ENCODE peak calls at places on chromosomes 13 and 19, in eight cellular contexts. O, V, G, B, S, I, Y and U are unnamed samples.

GRCh38 chr13:110964229-110965037 is 49.6 kb upstream of the ANKRD10 start:
- DNase-seq in G (no peak), O (no peak), V (no peak), Y (no peak), S (no peak), I (no peak), B (no peak), U (no peak)

GRCh38 chr13:21616880-21617279 is 12.9 kb upstream of the MICU2 start:
- DNase-seq in Y (no peak), G (no peak), S (no peak), O (no peak), I (no peak), B (no peak), V (no peak), U (no peak)

GRCh38 chr13:30847697-30848307 is 58.3 kb upstream of the MEDAG start:
- DNase-seq in G (no peak), B (peak), S (no peak), O (no peak), V (no peak), I (peak), Y (no peak), U (no peak)

GRCh38 chr13:36362251-36362650 is 16.1 kb upstream of the SPART start:
- DNase-seq in S (no peak), B (no peak), O (no peak), V (no peak), G (no peak), Y (no peak), I (peak), U (no peak)

GRCh38 chr19:35755160-35755549 is 1.7 kb downstream of the HSPB6 start:
- DNase-seq in Y (no peak), O (no peak), B (no peak), V (no peak), S (peak), G (no peak), I (no peak), U (no peak)

GRCh38 chr13:24742294-24742693 is 21.7 kb upstream of the RNF17 start:
- DNase-seq in I (peak), G (no peak), Y (no peak), V (no peak), B (no peak), S (no peak), O (no peak), U (no peak)

GRCh38 chr13:97982286-97982685 is 28.8 kb downstream of the IPO5 start:
- DNase-seq in Y (no peak), O (no peak), G (no peak), V (no peak), I (no peak), S (no peak), B (no peak), U (no peak)

GRCh38 chr13:66748712-66749111 is 481.4 kb downstream of the PCDH9 start:
- DNase-seq in S (no peak), Y (no peak), B (peak), O (no peak), I (peak), G (no peak), V (no peak), U (peak)

GRCh38 chr13:52650731-52651130 is 1.9 kb upstream of the SUGT1 start:
- DNase-seq in S (no peak), I (no peak), Y (no peak), V (no peak), B (no peak), O (no peak), G (no peak), U (no peak)

GRCh38 chr13:75841905-75842304 is 205.8 kb downstream of the LMO7 start:
- DNase-seq in S (no peak), O (no peak), G (no peak), I (no peak), B (no peak), V (no peak), Y (no peak), U (no peak)

GRCh38 chr13:113783482-113783881 is 24.5 kb downstream of the TMEM255B start:
- DNase-seq in S (no peak), O (no peak), B (no peak), V (no peak), Y (no peak), G (peak), I (no peak), U (no peak)

GRCh38 chr13:63085851-63086250 is 1670.2 kb upstream of the PCDH20 start:
- DNase-seq in G (no peak), S (no peak), Y (no peak), O (no peak), V (no peak), I (no peak), B (no peak), U (no peak)

GRCh38 chr13:30572859-30573275 is 44.9 kb upstream of the USPL1 start:
- DNase-seq in G (no peak), I (peak), S (no peak), Y (no peak), O (no peak), B (no peak), V (no peak), U (no peak)

GRCh38 chr13:27476943-27477681 is 26.7 kb upstream of the MTIF3 start:
- DNase-seq in G (peak), B (peak), S (no peak), Y (no peak), O (no peak), I (peak), V (peak), U (no peak)

GRCh38 chr13:114054269-114054668 is 78.2 kb downstream of the RASA3 start:
- DNase-seq in I (no peak), B (no peak), G (no peak), S (no peak), Y (no peak), O (no peak), V (no peak), U (peak)

GRCh38 chr13:32211788-32212187 is 103.4 kb downstream of the ZAR1L start:
- DNase-seq in I (no peak), O (no peak), Y (no peak), B (no peak), S (no peak), V (no peak), G (no peak), U (no peak)

GRCh38 chr13:25771641-25772478 is 280.0 kb downstream of the SHISA2 start:
- DNase-seq in B (no peak), Y (no peak), V (no peak), S (no peak), I (no peak), G (no peak), O (no peak), U (no peak)

GRCh38 chr13:80161896-80162295 is 179.0 kb downstream of the SPRY2 start:
- DNase-seq in Y (no peak), V (no peak), O (no peak), S (no peak), B (no peak), G (no peak), I (no peak), U (no peak)

GRCh38 chr19:48970923-48971395 is 5.8 kb downstream of the FTL start:
- DNase-seq in Y (peak), O (peak), S (peak), B (peak), I (peak), V (peak), G (peak), U (peak)

GRCh38 chr19:54916822-54917221 is 10.9 kb downstream of the NCR1 start:
- DNase-seq in I (no peak), S (no peak), Y (no peak), G (no peak), B (no peak), V (no peak), O (no peak), U (no peak)

GRCh38 chr13:42612021-42612765 is 38.2 kb downstream of the TNFSF11 start:
- DNase-seq in G (no peak), V (no peak), S (no peak), I (no peak), Y (no peak), O (no peak), B (no peak), U (no peak)

GRCh38 chr19:14540741-14541525 is 11.5 kb downstream of the TECR start:
- DNase-seq in I (no peak), S (peak), V (no peak), B (no peak), G (no peak), Y (no peak), O (no peak), U (no peak)

GRCh38 chr13:29654384-29654783 is 58.9 kb upstream of the SLC7A1 start:
- DNase-seq in B (no peak), S (no peak), I (no peak), G (no peak), O (no peak), Y (no peak), V (no peak), U (no peak)

GRCh38 chr19:31340059-31341025 is 8.9 kb downstream of the TSHZ3 start:
- DNase-seq in S (peak), V (no peak), O (no peak), B (no peak), G (peak), Y (no peak), I (peak), U (no peak)

GRCh38 chr13:75299913-75300862 is 181.8 kb downstream of the TBC1D4 start:
- DNase-seq in I (no peak), Y (no peak), O (no peak), V (no peak), G (no peak), S (no peak), B (no peak), U (no peak)

GRCh38 chr13:46961719-46962118 is 64.9 kb upstream of the HTR2A start:
- DNase-seq in V (peak), G (no peak), S (no peak), O (no peak), Y (no peak), B (no peak), I (peak), U (no peak)

GRCh38 chr19:45780448-45781281 is 1.6 kb downstream of the DMPK start:
- DNase-seq in S (no peak), G (no peak), O (no peak), Y (no peak), V (no peak), B (no peak), I (no peak), U (no peak)

GRCh38 chr19:49952475-49952829 is 8.5 kb downstream of the SIGLEC11 start:
- DNase-seq in Y (no peak), B (no peak), S (no peak), G (no peak), I (no peak), O (no peak), V (no peak), U (no peak)

GRCh38 chr13:84873951-84874350 is 925.3 kb downstream of the SLITRK6 start:
- DNase-seq in V (no peak), I (no peak), Y (no peak), O (no peak), S (no peak), B (no peak), G (no peak), U (no peak)

GRCh38 chr13:30079501-30079900 is 227.8 kb downstream of the KATNAL1 start:
- DNase-seq in O (no peak), Y (no peak), I (no peak), B (no peak), V (no peak), G (no peak), S (no peak), U (no peak)